ENCODE peak calls at places on chromosome 4, in seven cellular contexts. X is Peyer's patch, N is ureter, Z is NCI-H2171 treated with DMSO at 0.1 percent for 48 hours, P is GM12865, C is NCI-H1105, V is HuH-7. U is an unnamed sample.
A peak's percentile ranks its signal among the peaks of the same experiment; 100 is the strongest.

GRCh38 chr4:65046496-65047101 is 623.7 kb downstream of the EPHA5 start:
- DNase-seq in C (no peak), V (no peak), Z (peak; percentile 63), P (no peak), X (no peak), N (no peak), U (no peak)

GRCh38 chr4:6192245-6192644 is 8.1 kb downstream of the JAKMIP1 start:
- DNase-seq in X (no peak), V (peak; percentile 55), Z (no peak), P (no peak), C (no peak), N (no peak), U (no peak)

GRCh38 chr4:75168548-75168947 is 235.6 kb downstream of the PARM1 start:
- DNase-seq in P (no peak), Z (no peak), X (no peak), V (no peak), C (no peak), N (no peak), U (no peak)

GRCh38 chr4:81550005-81550896 is 78.5 kb upstream of the RASGEF1B start:
- DNase-seq in V (no peak), N (no peak), P (no peak), C (no peak), X (no peak), Z (no peak), U (no peak)

GRCh38 chr4:14309429-14309828 is 681.9 kb upstream of the BOD1L1 start:
- DNase-seq in V (no peak), Z (no peak), C (no peak), P (no peak), N (no peak), X (no peak), U (no peak)

GRCh38 chr4:173769568-173769967 is 239.5 kb upstream of the HAND2 start:
- DNase-seq in P (no peak), X (no peak), C (no peak), N (no peak), Z (no peak), V (no peak), U (no peak)

GRCh38 chr4:56607926-56608325 is 73.2 kb downstream of the HOPX start:
- DNase-seq in Z (no peak), N (no peak), X (no peak), V (no peak), P (no peak), C (no peak), U (no peak)

GRCh38 chr4:19776021-19776459 is 475.7 kb upstream of the SLIT2 start:
- DNase-seq in X (no peak), Z (no peak), V (no peak), C (peak; percentile 36), N (no peak), P (no peak), U (no peak)

GRCh38 chr4:151329217-151330007 is 4.0 kb upstream of the SH3D19 start:
- DNase-seq in V (no peak), N (no peak), P (no peak), C (no peak), Z (no peak), X (no peak), U (no peak)

GRCh38 chr4:78612398-78613005 is 60.9 kb downstream of the ANXA3 start:
- DNase-seq in C (peak; percentile 12), N (no peak), V (peak; percentile 9), X (peak; percentile 68), P (peak; percentile 66), Z (peak; percentile 3), U (no peak)

GRCh38 chr4:15702941-15703403 is at the start of gene BST1:
- DNase-seq in V (no peak), P (peak; percentile 26), C (no peak), Z (no peak), N (peak; percentile 81), X (peak; percentile 89), U (peak; percentile 64)

GRCh38 chr4:173935622-173936405 is 347.7 kb downstream of the FBXO8 start:
- DNase-seq in N (no peak), Z (no peak), X (no peak), P (no peak), V (no peak), C (no peak), U (no peak)

GRCh38 chr4:73676881-73677323 is 56.7 kb upstream of the RASSF6 start:
- DNase-seq in P (no peak), Z (peak; percentile 80), V (no peak), X (no peak), C (no peak), N (no peak), U (no peak)

GRCh38 chr4:104524026-104524425 is 29.3 kb upstream of the CXXC4 start:
- DNase-seq in N (no peak), V (no peak), X (no peak), P (no peak), C (no peak), Z (no peak), U (no peak)

GRCh38 chr4:157075811-157076577 is at the start of gene GLRB:
- DNase-seq in C (no peak), V (peak; percentile 55), X (no peak), Z (peak; percentile 35), P (no peak), N (no peak), U (no peak)

GRCh38 chr4:135418353-135418752 is 1216.8 kb upstream of the PABPC4L start:
- DNase-seq in P (peak; percentile 8), Z (no peak), C (no peak), X (no peak), V (peak; percentile 8), N (no peak), U (no peak)

GRCh38 chr4:23920716-23921446 is 31.0 kb upstream of the PPARGC1A start:
- DNase-seq in X (no peak), Z (no peak), N (peak; percentile 58), V (no peak), P (no peak), C (no peak), U (no peak)

GRCh38 chr4:40576651-40577480 is 52.8 kb downstream of the RBM47 start:
- DNase-seq in C (no peak), P (peak; percentile 85), Z (no peak), X (peak; percentile 87), N (peak; percentile 80), V (peak; percentile 81), U (peak; percentile 85)

U was measured in stomach.